ENCODE peak calls at places on chromosomes 11 and 22, in five cellular contexts. K, F, X, Q and B are unnamed samples. For H3K4me1 and H3K9me3, the result is how much of the 10 kb centered on the place peaks cover.

GRCh38 chr11:57552479-57552878 is 15.0 kb downstream of the UBE2L6 start:
- DNase-seq in K (no peak), F (no peak), X (no peak), Q (no peak), B (no peak)

GRCh38 chr11:68872216-68873003 is 30.7 kb upstream of the CPT1A start:
- DNase-seq in K (peak), F (no peak), X (peak), Q (no peak), B (no peak)

GRCh38 chr11:45805305-45806071 is 539 bp downstream of the SLC35C1 start:
- DNase-seq in K (peak), F (no peak), X (peak), Q (no peak), B (no peak)

GRCh38 chr22:42906605-42907338 is 49.7 kb upstream of the ARFGAP3 start:
- DNase-seq in K (no peak), F (no peak), X (peak), Q (peak), B (no peak)

GRCh38 chr22:29813563-29813962 is 24.5 kb downstream of the ASCC2 start:
- DNase-seq in K (no peak), F (no peak), X (no peak), Q (no peak), B (no peak)

GRCh38 chr11:57471496-57471895 is 11.2 kb downstream of the RTN4RL2 start:
- DNase-seq in K (no peak), F (no peak), X (no peak), Q (no peak), B (no peak)

GRCh38 chr22:35860087-35860733 is 142.5 kb downstream of the APOL5 start:
- DNase-seq in K (no peak), F (no peak), X (no peak), Q (no peak), B (no peak)

GRCh38 chr22:24290459-24290858 is 19.8 kb downstream of the SPECC1L start:
- DNase-seq in K (no peak), F (no peak), X (no peak), Q (no peak), B (no peak)

GRCh38 chr11:36452987-36453386 is 57.1 kb downstream of the TRAF6 start:
- DNase-seq in K (no peak), F (no peak), X (peak), Q (no peak), B (peak)

GRCh38 chr11:116853461-116854073 is 16.1 kb upstream of the APOA1 start:
- DNase-seq in K (no peak), F (peak), X (peak), Q (no peak), B (peak)

GRCh38 chr11:68583047-68583446 is 101.3 kb upstream of the GAL start:
- DNase-seq in K (no peak), F (no peak), X (peak), Q (no peak), B (no peak)

GRCh38 chr11:70305501-70305900 is 35.0 kb downstream of the PPFIA1 start:
- DNase-seq in K (no peak), F (no peak), X (no peak), Q (no peak), B (no peak)

GRCh38 chr11:83159901-83160865 is 3.3 kb downstream of the PCF11 start:
- DNase-seq in K (peak), F (no peak), X (peak), Q (no peak), B (no peak)

GRCh38 chr11:3659595-3660515 is 11.3 kb downstream of the CHRNA10 start:
- DNase-seq in K (no peak), F (no peak), X (no peak), Q (no peak), B (no peak)

GRCh38 chr11:12180257-12181205 is 70.1 kb downstream of the MICAL2 start:
- DNase-seq in K (no peak), F (no peak), X (peak), Q (no peak), B (no peak)
- H3K4me1 ChIP-seq in K (under half), F (half or more), X (half or more), Q (under half), B (under half)

GRCh38 chr11:101010899-101011298 is 118.7 kb downstream of the PGR start:
- DNase-seq in K (no peak), F (no peak), X (no peak), Q (no peak), B (no peak)
- H3K4me3 ChIP-seq in K (no peak), F (no peak), X (no peak), Q (no peak), B (no peak)

GRCh38 chr11:126594921-126595367 is 239.5 kb downstream of the ST3GAL4 start:
- DNase-seq in K (peak), F (no peak), X (no peak), Q (no peak), B (no peak)

GRCh38 chr11:126592496-126593410 is 237.3 kb downstream of the ST3GAL4 start:
- DNase-seq in K (peak), F (no peak), X (no peak), Q (no peak), B (no peak)

GRCh38 chr11:126597041-126597440 is 241.6 kb downstream of the ST3GAL4 start:
- DNase-seq in K (peak), F (no peak), X (no peak), Q (no peak), B (no peak)

GRCh38 chr11:126596474-126596873 is 241.0 kb downstream of the ST3GAL4 start:
- DNase-seq in K (no peak), F (no peak), X (no peak), Q (no peak), B (no peak)

GRCh38 chr11:126595560-126595959 is 240.1 kb downstream of the ST3GAL4 start:
- DNase-seq in K (peak), F (no peak), X (no peak), Q (no peak), B (no peak)
- H3K9me3 ChIP-seq in K (under half), F (under half), X (under half), Q (under half), B (under half)

GRCh38 chr22:37852418-37852817 is 3.2 kb downstream of the EIF3L start:
- DNase-seq in K (no peak), F (no peak), X (no peak), Q (no peak), B (no peak)

GRCh38 chr22:37849089-37849751 is at the start of gene EIF3L:
- DNase-seq in K (peak), F (peak), X (peak), Q (peak), B (peak)

GRCh38 chr22:37855462-37855861 is 6.2 kb downstream of the EIF3L start:
- DNase-seq in K (no peak), F (no peak), X (no peak), Q (no peak), B (no peak)

GRCh38 chr22:37850801-37851200 is 1.6 kb downstream of the EIF3L start:
- DNase-seq in K (no peak), F (no peak), X (no peak), Q (no peak), B (no peak)

GRCh38 chr22:37854946-37855345 is 5.7 kb downstream of the EIF3L start:
- DNase-seq in K (no peak), F (no peak), X (no peak), Q (no peak), B (no peak)
- H3K4me1 ChIP-seq in K (half or more), F (under half), X (under half), Q (under half), B (under half)

DNA sequence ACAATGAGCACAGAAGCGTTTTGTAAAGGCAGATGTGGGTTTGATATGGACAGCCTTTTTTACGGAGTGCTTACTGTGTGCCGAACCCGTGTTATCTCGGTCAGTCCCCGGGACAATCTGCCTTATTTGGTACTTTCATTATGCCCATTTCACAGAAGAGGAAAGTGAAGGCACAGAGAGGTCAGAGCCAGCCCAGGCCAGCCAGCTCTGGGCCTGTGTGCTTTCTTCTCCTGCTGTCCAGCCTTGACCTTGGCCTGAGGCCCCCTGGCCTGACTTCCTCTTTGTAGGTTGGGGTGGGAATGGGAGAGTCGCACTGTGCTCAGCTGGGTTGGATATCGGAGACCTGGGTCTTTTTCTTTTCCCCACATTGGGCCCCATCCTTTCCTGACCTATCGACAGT is 660 bp upstream of the CRYBB1 start:
- DNase-seq in K (peak), F (no peak), X (no peak), Q (no peak), B (no peak)
- H3K4me3 ChIP-seq in K (no peak), F (no peak), X (no peak), Q (no peak), B (no peak)

GRCh38 chr11:66154109-66154508 is 84.0 kb downstream of the PACS1 start:
- DNase-seq in K (no peak), F (no peak), X (no peak), Q (no peak), B (no peak)
- H3K9me3 ChIP-seq in K (under half), F (under half), X (under half), Q (under half), B (under half)